ENCODE peak calls at places on chromosomes 7 and 10, in six cellular contexts. A is A549, E is cardiac muscle cell, H is H1, I is ovary, T is GM13977. W is an unnamed sample.

GRCh38 chr7:100247152-100247757 is 27.5 kb downstream of the PVRIG start:
- DNase-seq in T (no peak), E (peak; percentile 37), A (peak; percentile 97), H (peak; percentile 74), I (no peak), W (peak; percentile 74)

GRCh38 chr7:415646-416525 is 103.8 kb downstream of the PDGFA start:
- DNase-seq in H (no peak), I (no peak), T (no peak), A (no peak), E (no peak), W (no peak)

GRCh38 chr7:22895491-22895890 is 72.8 kb upstream of the TOMM7 start:
- DNase-seq in E (no peak), A (no peak), T (no peak), I (no peak), H (no peak), W (no peak)

GRCh38 chr7:18803880-18804279 is 308.3 kb downstream of the HDAC9 start:
- DNase-seq in I (no peak), A (no peak), T (no peak), H (no peak), E (no peak), W (no peak)

GRCh38 chr7:123749537-123749857 is 694 bp upstream of the WASL start:
- DNase-seq in A (peak; percentile 82), T (peak; percentile 45), H (no peak), E (peak; percentile 76), I (no peak), W (no peak)

GRCh38 chr10:93894516-93895378 is 969 bp downstream of the SLC35G1 start:
- DNase-seq in E (peak; percentile 18), T (no peak), A (no peak), H (no peak), I (no peak), W (no peak)

GRCh38 chr7:21566094-21566493 is 23.3 kb downstream of the DNAH11 start:
- DNase-seq in A (no peak), I (no peak), H (no peak), T (no peak), E (no peak), W (peak; percentile 47)

GRCh38 chr7:47470567-47471357 is 111.1 kb downstream of the TNS3 start:
- DNase-seq in T (no peak), I (peak; percentile 42), E (no peak), A (peak; percentile 63), H (peak; percentile 50), W (peak; percentile 84)

GRCh38 chr7:97004931-97005763 is at the start of gene DLX6:
- DNase-seq in A (peak; percentile 84), H (no peak), E (peak; percentile 32), I (peak; percentile 79), T (peak; percentile 76), W (peak; percentile 73)

GRCh38 chr10:128115356-128115755 is 10.9 kb downstream of the MKI67 start:
- DNase-seq in I (no peak), E (no peak), T (no peak), H (no peak), A (no peak), W (no peak)
- TF ChIP-seq CTCF in I (no peak), E (no peak), T (no peak), H (no peak), A (no peak), W (no peak)

GRCh38 chr10:127041561-127041960 is 136.3 kb downstream of the DOCK1 start:
- DNase-seq in T (no peak), H (no peak), E (peak; percentile 86), I (no peak), A (no peak), W (no peak)
- TF ChIP-seq CTCF in T (no peak), H (no peak), E (no peak), I (no peak), A (no peak), W (no peak)

GRCh38 chr7:149317986-149318672 is 56.1 kb downstream of the ZNF783 start:
- DNase-seq in H (peak; percentile 38), A (peak; percentile 56), I (no peak), T (no peak), E (no peak), W (no peak)
- TF ChIP-seq CTCF in H (peak; percentile 96), A (no peak), I (no peak), T (no peak), E (no peak), W (no peak)

GRCh38 chr7:102069913-102070629 is 216.6 kb upstream of the SH2B2 start:
- DNase-seq in A (no peak), T (no peak), E (no peak), I (no peak), H (no peak), W (no peak)
- TF ChIP-seq CTCF in A (no peak), T (peak; percentile 5), E (no peak), I (no peak), H (peak; percentile 45), W (no peak)

GRCh38 chr7:78254397-78255055 is 456.0 kb downstream of the PHTF2 start:
- DNase-seq in I (no peak), A (no peak), T (no peak), E (no peak), H (no peak), W (no peak)
- TF ChIP-seq CTCF in I (no peak), A (no peak), T (no peak), E (no peak), H (no peak), W (no peak)

GRCh38 chr7:74094224-74095095 is 10.9 kb downstream of the LIMK1 start:
- DNase-seq in T (peak; percentile 81), H (peak; percentile 79), E (peak; percentile 88), I (peak; percentile 72), A (peak; percentile 81), W (peak; percentile 73)
- TF ChIP-seq CTCF in T (no peak), H (no peak), E (no peak), I (no peak), A (no peak), W (no peak)

GRCh38 chr10:70672165-70672992 is at the start of gene ADAMTS14:
- DNase-seq in I (no peak), T (peak; percentile 59), A (peak; percentile 33), H (peak; percentile 13), E (peak; percentile 34), W (peak; percentile 41)

GRCh38 chr10:70669732-70670317 is 2.5 kb upstream of the ADAMTS14 start:
- DNase-seq in H (no peak), A (no peak), I (no peak), E (no peak), T (no peak), W (no peak)

GRCh38 chr10:70672993-70673928 is 955 bp downstream of the ADAMTS14 start:
- DNase-seq in I (no peak), E (peak; percentile 86), H (no peak), T (peak; percentile 27), A (no peak), W (no peak)

GRCh38 chr10:70671229-70671588 is 1.1 kb upstream of the ADAMTS14 start:
- DNase-seq in I (no peak), A (no peak), T (no peak), E (no peak), H (no peak), W (no peak)

GRCh38 chr10:70671619-70672164 is 614 bp upstream of the ADAMTS14 start:
- DNase-seq in E (no peak), I (no peak), H (no peak), A (no peak), T (no peak), W (no peak)
- TF ChIP-seq CTCF in E (no peak), I (no peak), H (peak; percentile 38), A (no peak), T (no peak), W (no peak)

DNA sequence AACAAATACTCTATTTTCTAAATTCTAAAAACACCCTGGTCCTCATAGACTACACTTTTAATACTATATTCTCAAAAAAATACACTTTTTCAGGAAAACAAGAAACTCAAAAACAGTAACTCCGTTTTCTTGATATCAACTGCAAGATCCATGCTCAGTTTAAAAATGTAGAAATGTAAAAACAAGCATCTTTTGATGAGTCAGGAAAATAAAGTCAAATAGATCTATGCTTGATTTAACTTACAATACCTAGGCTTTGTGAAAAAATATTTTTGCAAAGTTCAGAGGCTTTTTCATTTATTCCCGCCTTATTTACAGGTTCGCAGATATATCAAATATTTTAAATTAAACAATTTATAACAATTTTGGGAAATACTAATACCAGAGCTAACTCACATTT is 33.6 kb downstream of the POT1 start:
- DNase-seq in H (no peak), I (no peak), A (no peak), E (no peak), T (no peak), W (no peak)
- TF ChIP-seq CTCF in H (no peak), I (no peak), A (no peak), E (no peak), T (no peak), W (no peak)